ENCODE peak calls at places on chromosome 17, in six cellular contexts. T is GM12878, D is HCT116, Y is endothelial cell of umbilical vein, X is K562, V is H1. I is an unnamed sample.
A peak's percentile ranks its signal among the peaks of the same experiment; 100 is the strongest.

GRCh38 chr17:35244345-35245195 is 1.7 kb downstream of the SLFN5 start:
- DNase-seq in T (no peak), D (peak; percentile 33), X (peak; percentile 38), V (peak; percentile 47), Y (peak; percentile 70), I (no peak)

GRCh38 chr17:3667366-3668278 is 756 bp downstream of the TAX1BP3 start:
- DNase-seq in X (peak; percentile 88), T (no peak), D (no peak), V (peak; percentile 79), Y (peak; percentile 92), I (no peak)

GRCh38 chr17:32285770-32286517 is 20.3 kb downstream of the RHBDL3 start:
- DNase-seq in T (no peak), Y (no peak), D (no peak), V (no peak), X (no peak), I (no peak)

GRCh38 chr17:73156887-73157870 is 7.6 kb upstream of the SSTR2 start:
- DNase-seq in Y (no peak), X (no peak), T (peak; percentile 57), D (no peak), V (no peak), I (no peak)

GRCh38 chr17:16872836-16873653 is 98.9 kb downstream of the TNFRSF13B start:
- DNase-seq in Y (no peak), V (peak; percentile 86), D (peak; percentile 45), T (no peak), X (peak; percentile 51), I (no peak)

GRCh38 chr17:45338996-45339535 is 22.2 kb upstream of the MAP3K14 start:
- DNase-seq in X (no peak), T (no peak), Y (no peak), D (no peak), V (no peak), I (no peak)

GRCh38 chr17:8944748-8945147 is 20.8 kb downstream of the PIK3R5 start:
- DNase-seq in X (no peak), Y (no peak), D (no peak), T (no peak), V (no peak), I (no peak)

GRCh38 chr17:40515491-40516041 is 14.1 kb upstream of the TNS4 start:
- DNase-seq in X (no peak), T (no peak), D (no peak), V (no peak), Y (no peak), I (no peak)

GRCh38 chr17:325270-325976 is 27.2 kb downstream of the RPH3AL start:
- DNase-seq in V (no peak), D (no peak), X (no peak), Y (no peak), T (no peak), I (no peak)

GRCh38 chr17:46791531-46791930 is 27.0 kb downstream of the WNT3 start:
- DNase-seq in X (no peak), Y (no peak), T (no peak), D (no peak), V (no peak), I (no peak)

GRCh38 chr17:69525920-69526841 is 111.7 kb downstream of the MAP2K6 start:
- DNase-seq in V (peak; percentile 52), D (peak; percentile 73), T (no peak), X (peak; percentile 54), Y (peak; percentile 82), I (peak; percentile 37)

GRCh38 chr17:74986206-74986576 is 1.2 kb upstream of the CDR2L start:
- DNase-seq in T (no peak), Y (no peak), X (no peak), D (no peak), V (no peak), I (no peak)

GRCh38 chr17:17044846-17045561 is 2.7 kb downstream of the MPRIP start:
- DNase-seq in T (peak; percentile 35), V (no peak), X (peak; percentile 31), Y (peak; percentile 46), D (no peak), I (no peak)

GRCh38 chr17:59844884-59845594 is 47.7 kb downstream of the TUBD1 start:
- DNase-seq in T (no peak), D (no peak), X (no peak), Y (peak; percentile 57), V (no peak), I (no peak)

GRCh38 chr17:64694207-64694606 is 32.1 kb upstream of the SMURF2 start:
- DNase-seq in V (no peak), T (no peak), X (peak; percentile 65), Y (peak; percentile 95), D (peak; percentile 99), I (no peak)

GRCh38 chr17:11900103-11900502 is 97.2 kb downstream of the ZNF18 start:
- DNase-seq in V (no peak), Y (no peak), D (no peak), T (no peak), X (no peak), I (no peak)

GRCh38 chr17:14552311-14552710 is 251.4 kb downstream of the HS3ST3B1 start:
- DNase-seq in X (no peak), Y (no peak), T (no peak), D (no peak), V (no peak), I (no peak)

GRCh38 chr17:36550491-36551417 is 6.0 kb downstream of the GGNBP2 start:
- DNase-seq in X (no peak), V (no peak), Y (no peak), D (no peak), T (peak; percentile 61), I (no peak)

GRCh38 chr17:77441130-77441920 is 300.6 kb downstream of the SEC14L1 start:
- DNase-seq in Y (no peak), X (no peak), T (peak; percentile 98), V (no peak), D (no peak), I (peak; percentile 51)

GRCh38 chr17:78357687-78358537 is 2.0 kb downstream of the SOCS3 start:
- DNase-seq in D (no peak), T (no peak), X (no peak), V (no peak), Y (no peak), I (no peak)

GRCh38 chr17:44928136-44928535 is 12.8 kb upstream of the GFAP start:
- DNase-seq in D (no peak), X (no peak), T (no peak), Y (no peak), V (no peak), I (no peak)

GRCh38 chr17:19270347-19270950 is 33.3 kb downstream of the EPN2 start:
- DNase-seq in X (no peak), T (no peak), Y (peak; percentile 11), D (no peak), V (no peak), I (no peak)

GRCh38 chr17:19269641-19270040 is 32.5 kb downstream of the EPN2 start:
- DNase-seq in T (no peak), Y (no peak), V (no peak), X (no peak), D (no peak), I (no peak)

GRCh38 chr17:19270951-19271611 is 33.9 kb downstream of the EPN2 start:
- DNase-seq in T (peak; percentile 37), X (peak; percentile 69), Y (no peak), V (no peak), D (no peak), I (no peak)

GRCh38 chr17:19268611-19269010 is 31.4 kb downstream of the EPN2 start:
- DNase-seq in D (no peak), Y (peak; percentile 7), V (no peak), X (no peak), T (no peak), I (no peak)

GRCh38 chr17:19269102-19269501 is 31.9 kb downstream of the EPN2 start:
- DNase-seq in X (no peak), V (no peak), T (no peak), Y (peak; percentile 42), D (no peak), I (no peak)
- H3K27ac ChIP-seq in X (no peak overlapping the region), V (no peak overlapping the region), T (no peak overlapping the region), Y (no peak overlapping the region), D (no peak overlapping the region), I (no peak overlapping the region)

DNA sequence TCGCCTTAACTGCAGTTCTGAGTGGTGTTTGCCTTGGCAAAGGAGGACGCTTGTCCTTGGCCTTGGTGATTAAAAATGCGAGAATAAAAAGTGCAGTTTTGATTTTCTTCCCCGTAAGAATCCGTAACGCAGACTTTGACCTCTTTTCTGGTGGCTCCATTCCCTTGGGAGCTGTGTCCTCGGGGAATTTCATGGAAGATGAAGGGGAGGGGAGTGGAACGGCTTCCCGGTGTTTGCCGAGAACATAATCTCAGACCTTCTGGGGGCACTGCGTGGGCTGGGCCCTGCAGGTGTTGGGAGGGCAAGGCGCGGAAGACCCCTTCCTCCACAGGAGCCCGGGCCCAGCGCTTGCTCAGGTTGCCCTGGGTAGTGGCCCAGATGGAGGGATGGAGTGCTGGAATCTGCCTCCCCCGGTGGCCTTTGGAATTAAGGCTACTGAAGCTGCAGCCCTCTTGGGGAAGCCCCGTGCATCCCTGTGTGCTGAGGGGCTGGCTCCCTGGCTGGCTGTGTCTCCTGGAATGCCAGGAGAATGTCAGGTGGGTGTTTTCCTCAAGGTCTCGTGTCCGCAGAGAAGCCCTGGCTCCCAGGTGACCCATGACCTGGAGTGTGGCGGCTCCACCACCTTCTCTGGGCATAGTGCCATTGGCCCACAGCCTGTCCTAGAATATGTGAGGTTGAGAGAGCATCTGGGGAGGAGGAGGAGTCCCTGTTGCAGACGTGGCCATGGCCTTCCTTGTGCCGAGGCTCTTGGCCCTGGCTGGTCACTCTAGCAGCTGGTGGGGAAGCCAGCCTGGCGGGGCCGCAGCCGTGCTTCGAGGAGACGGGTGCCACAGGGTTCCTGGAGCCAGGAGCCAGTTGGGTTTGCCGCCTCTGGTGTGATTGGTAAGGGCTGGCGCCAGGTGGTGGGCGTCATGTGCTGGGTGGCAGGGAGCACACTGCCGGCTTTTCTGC is 3.1 kb downstream of the BAIAP2 start:
- DNase-seq in D (no peak), X (no peak), Y (no peak), T (no peak), V (no peak), I (no peak)
- TF ChIP-seq POLR2AphosphoS5 in D (no peak), X (no peak), Y (no peak), T (no peak), V (no peak), I (no peak)

DNA sequence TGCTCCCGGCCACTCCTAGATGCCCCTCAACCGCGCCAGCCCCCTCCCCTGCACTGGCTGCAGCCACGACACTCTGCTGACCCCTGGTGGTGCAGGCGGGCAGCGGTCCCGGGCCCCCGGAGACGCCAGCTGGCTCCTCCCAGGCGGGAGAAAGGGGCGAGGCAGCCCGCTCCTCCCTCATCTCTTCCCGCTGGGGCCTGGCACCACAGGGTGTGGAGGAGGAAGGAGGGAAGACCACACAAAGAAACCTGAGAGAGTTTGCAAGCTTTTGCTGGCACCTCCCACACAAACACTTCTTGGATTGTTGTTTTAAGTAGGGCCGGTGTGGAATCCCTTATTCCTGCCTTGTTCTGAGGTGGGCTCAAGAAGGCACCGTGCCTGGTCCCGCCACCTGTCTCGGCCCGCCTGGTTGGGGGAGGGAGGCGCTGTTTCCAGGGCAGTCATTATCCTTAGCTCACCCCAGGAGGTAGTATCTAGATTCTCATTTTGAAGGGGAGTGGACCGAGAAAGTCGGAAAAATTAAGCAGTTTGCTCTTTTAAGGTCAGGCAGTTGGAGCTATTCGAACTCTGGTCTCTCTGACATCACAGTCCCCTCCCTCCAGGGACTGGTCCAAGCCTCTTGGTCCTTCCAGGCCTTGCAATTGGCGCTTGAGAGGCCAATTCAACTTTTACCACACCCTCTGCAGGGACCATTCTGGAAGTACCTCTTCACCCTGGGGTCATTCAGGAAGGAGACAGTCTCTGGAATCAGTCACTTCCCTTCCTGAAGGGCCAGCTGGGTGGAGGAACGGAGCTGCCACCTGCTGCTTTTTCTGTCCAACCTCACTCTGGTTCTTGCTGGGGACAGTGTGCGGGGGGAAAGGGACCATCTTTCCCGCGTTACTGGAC is 951 bp upstream of the ANKRD13B start:
- DNase-seq in X (peak; percentile 90), D (peak; percentile 69), V (peak; percentile 100), Y (peak; percentile 91), T (no peak), I (peak; percentile 35)
- H3K9ac ChIP-seq in X (peak overlapping the region; percentile 44), D (peak overlapping the region; percentile 84), V (peak overlapping the region; percentile 31), Y (peak overlapping the region; percentile 50), T (no peak overlapping the region), I (no peak overlapping the region)

GRCh38 chr17:82298538-82299421 is 18.6 kb downstream of the CD7 start:
- DNase-seq in Y (no peak), T (no peak), X (no peak), D (no peak), V (peak; percentile 48), I (no peak)
- H3K27ac ChIP-seq in Y (peak overlapping the region; percentile 93), T (peak overlapping the region; percentile 80), X (peak overlapping the region; percentile 67), D (peak overlapping the region; percentile 89), V (no peak overlapping the region), I (no peak overlapping the region)